ENCODE peak calls at places on chromosomes 16 and 17, in six cellular contexts. One of them, this sample, is unnamed. For H3K36me3, the result is how much of the 10 kb centered on the place peaks cover.

GRCh38 chr17:17535957-17536356 is 39.8 kb upstream of the RASD1 start:
- DNase-seq in IMR-90: peak
- DNase-seq in H1: no peak
- DNase-seq in GM12878: no peak
- DNase-seq in K562: no peak
- DNase-seq in HepG2: no peak
- DNase-seq in this sample: peak

GRCh38 chr17:37729905-37730304 is 15.0 kb downstream of the HNF1B start:
- DNase-seq in IMR-90: no peak
- DNase-seq in H1: no peak
- DNase-seq in GM12878: no peak
- DNase-seq in K562: no peak
- DNase-seq in HepG2: peak
- DNase-seq in this sample: no peak

GRCh38 chr16:11698271-11698689 is 30.0 kb downstream of the SNN start:
- DNase-seq in IMR-90: peak
- DNase-seq in H1: no peak
- DNase-seq in GM12878: no peak
- DNase-seq in K562: no peak
- DNase-seq in HepG2: no peak
- DNase-seq in this sample: no peak

GRCh38 chr17:43945074-43945824 is 3.0 kb upstream of the PPY start:
- DNase-seq in IMR-90: peak
- DNase-seq in H1: no peak
- DNase-seq in GM12878: no peak
- DNase-seq in K562: no peak
- DNase-seq in HepG2: no peak
- DNase-seq in this sample: no peak

GRCh38 chr16:397135-397661 is at the start of gene NME4:
- DNase-seq in IMR-90: no peak
- DNase-seq in H1: peak
- DNase-seq in GM12878: no peak
- DNase-seq in K562: peak
- DNase-seq in HepG2: no peak
- DNase-seq in this sample: peak

GRCh38 chr17:75625813-75626486 is 7.3 kb upstream of the SMIM5 start:
- DNase-seq in IMR-90: peak
- DNase-seq in H1: peak
- DNase-seq in GM12878: no peak
- DNase-seq in K562: peak
- DNase-seq in HepG2: peak
- DNase-seq in this sample: peak

GRCh38 chr16:59905628-59906027 is 1171.5 kb upstream of the GOT2 start:
- DNase-seq in IMR-90: no peak
- DNase-seq in H1: no peak
- DNase-seq in GM12878: no peak
- DNase-seq in K562: no peak
- DNase-seq in HepG2: no peak
- DNase-seq in this sample: no peak

GRCh38 chr16:20901068-20901440 is 483 bp downstream of the LYRM1 start:
- DNase-seq in IMR-90: no peak
- DNase-seq in H1: no peak
- DNase-seq in GM12878: no peak
- DNase-seq in K562: no peak
- DNase-seq in HepG2: no peak
- DNase-seq in this sample: no peak

GRCh38 chr17:55233840-55234239 is 30.9 kb upstream of the HLF start:
- DNase-seq in IMR-90: no peak
- DNase-seq in H1: no peak
- DNase-seq in GM12878: no peak
- DNase-seq in K562: no peak
- DNase-seq in HepG2: no peak
- DNase-seq in this sample: no peak

GRCh38 chr17:28466521-28467048 is 6.9 kb upstream of the SLC13A2 start:
- DNase-seq in IMR-90: no peak
- DNase-seq in H1: peak
- DNase-seq in GM12878: no peak
- DNase-seq in K562: peak
- DNase-seq in HepG2: no peak
- DNase-seq in this sample: peak

GRCh38 chr17:42979511-42980273 is at the start of gene PTGES3L:
- DNase-seq in IMR-90: peak
- DNase-seq in H1: peak
- DNase-seq in GM12878: no peak
- DNase-seq in K562: peak
- DNase-seq in HepG2: peak
- DNase-seq in this sample: peak

GRCh38 chr17:7029659-7030058 is 6.2 kb upstream of the SLC16A13 start:
- DNase-seq in IMR-90: no peak
- DNase-seq in H1: no peak
- DNase-seq in GM12878: no peak
- DNase-seq in K562: no peak
- DNase-seq in HepG2: no peak
- DNase-seq in this sample: no peak

GRCh38 chr17:62652251-62653001 is 25.0 kb downstream of the MRC2 start:
- DNase-seq in IMR-90: peak
- DNase-seq in H1: peak
- DNase-seq in GM12878: no peak
- DNase-seq in K562: no peak
- DNase-seq in HepG2: no peak
- DNase-seq in this sample: peak

GRCh38 chr16:7849891-7850290 is 517.2 kb downstream of the RBFOX1 start:
- DNase-seq in IMR-90: no peak
- DNase-seq in H1: no peak
- DNase-seq in GM12878: no peak
- DNase-seq in K562: no peak
- DNase-seq in HepG2: no peak
- DNase-seq in this sample: no peak

GRCh38 chr17:82003411-82004381 is 19.0 kb downstream of the CENPX start:
- DNase-seq in IMR-90: peak
- DNase-seq in H1: peak
- DNase-seq in GM12878: no peak
- DNase-seq in K562: no peak
- DNase-seq in HepG2: peak
- DNase-seq in this sample: no peak

GRCh38 chr17:50102164-50102991 is 7.2 kb downstream of the PDK2 start:
- DNase-seq in IMR-90: no peak
- DNase-seq in H1: no peak
- DNase-seq in GM12878: no peak
- DNase-seq in K562: no peak
- DNase-seq in HepG2: peak
- DNase-seq in this sample: peak

GRCh38 chr17:13437966-13438779 is 163.6 kb downstream of the HS3ST3A1 start:
- DNase-seq in IMR-90: no peak
- DNase-seq in H1: no peak
- DNase-seq in GM12878: no peak
- DNase-seq in K562: no peak
- DNase-seq in HepG2: peak
- DNase-seq in this sample: no peak

DNA sequence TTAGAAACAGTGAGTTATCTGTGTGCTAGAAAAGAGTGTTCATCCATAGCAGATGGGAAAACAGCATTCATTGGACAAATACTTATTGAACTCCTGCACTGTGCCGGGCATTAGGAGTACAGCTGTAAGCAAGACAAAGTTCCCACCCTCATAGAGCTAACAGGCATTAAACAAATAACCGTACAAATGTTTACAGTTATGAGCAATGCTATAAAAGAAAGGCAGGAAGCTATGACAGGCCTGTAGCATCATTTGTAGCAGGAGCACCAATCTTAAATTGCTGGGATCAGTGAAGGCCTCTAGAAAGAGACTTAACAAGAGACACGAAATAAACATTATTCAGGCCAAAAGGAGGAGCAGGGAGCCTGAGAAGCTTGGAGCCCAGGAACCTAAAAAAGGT is 15.6 kb downstream of the SDR42E1 start:
- DNase-seq in IMR-90: peak
- DNase-seq in H1: no peak
- DNase-seq in GM12878: no peak
- DNase-seq in K562: no peak
- DNase-seq in HepG2: no peak
- DNase-seq in this sample: no peak
- TF ChIP-seq RFX5 in IMR-90: no peak
- TF ChIP-seq RFX5 in H1: no peak
- TF ChIP-seq RFX5 in GM12878: no peak
- TF ChIP-seq RFX5 in K562: no peak
- TF ChIP-seq RFX5 in HepG2: no peak
- TF ChIP-seq RFX5 in this sample: no peak

DNA sequence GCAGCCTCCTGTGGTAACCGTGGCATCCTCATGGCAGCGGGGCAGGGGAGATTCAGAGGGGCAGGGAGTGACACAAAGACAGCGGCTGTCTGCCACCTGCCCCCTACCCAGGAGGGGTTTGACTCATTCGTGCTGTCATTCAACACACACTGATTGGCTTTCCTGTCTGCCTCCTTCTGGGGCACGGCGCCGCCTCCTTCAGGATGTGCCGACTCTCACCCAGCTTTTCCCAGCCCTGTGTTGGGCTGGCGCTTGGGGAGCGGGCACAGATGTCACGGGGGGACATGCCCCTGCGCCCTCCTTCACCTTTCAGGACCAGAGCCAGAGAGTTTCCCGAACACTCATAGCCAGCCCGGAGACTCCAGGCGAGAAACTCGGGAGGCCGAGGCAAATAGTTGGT is 121.0 kb downstream of the CMIP start:
- DNase-seq in IMR-90: no peak
- DNase-seq in H1: no peak
- DNase-seq in GM12878: no peak
- DNase-seq in K562: no peak
- DNase-seq in HepG2: no peak
- DNase-seq in this sample: no peak
- H3K36me3 ChIP-seq in IMR-90: under half
- H3K36me3 ChIP-seq in H1: under half
- H3K36me3 ChIP-seq in GM12878: under half
- H3K36me3 ChIP-seq in K562: under half
- H3K36me3 ChIP-seq in HepG2: under half
- H3K36me3 ChIP-seq in this sample: under half

GRCh38 chr17:57955183-57955952 is at the start of gene CUEDC1:
- DNase-seq in IMR-90: peak
- DNase-seq in H1: peak
- DNase-seq in GM12878: no peak
- DNase-seq in K562: peak
- DNase-seq in HepG2: no peak
- DNase-seq in this sample: peak

GRCh38 chr17:57956311-57957119 is 1.3 kb upstream of the CUEDC1 start:
- DNase-seq in IMR-90: no peak
- DNase-seq in H1: peak
- DNase-seq in GM12878: peak
- DNase-seq in K562: no peak
- DNase-seq in HepG2: no peak
- DNase-seq in this sample: peak

GRCh38 chr17:57953219-57953618 is 2.0 kb downstream of the CUEDC1 start:
- DNase-seq in IMR-90: no peak
- DNase-seq in H1: no peak
- DNase-seq in GM12878: no peak
- DNase-seq in K562: no peak
- DNase-seq in HepG2: peak
- DNase-seq in this sample: no peak

GRCh38 chr17:57953703-57954420 is 1.4 kb downstream of the CUEDC1 start:
- DNase-seq in IMR-90: no peak
- DNase-seq in H1: no peak
- DNase-seq in GM12878: no peak
- DNase-seq in K562: no peak
- DNase-seq in HepG2: no peak
- DNase-seq in this sample: no peak

DNA sequence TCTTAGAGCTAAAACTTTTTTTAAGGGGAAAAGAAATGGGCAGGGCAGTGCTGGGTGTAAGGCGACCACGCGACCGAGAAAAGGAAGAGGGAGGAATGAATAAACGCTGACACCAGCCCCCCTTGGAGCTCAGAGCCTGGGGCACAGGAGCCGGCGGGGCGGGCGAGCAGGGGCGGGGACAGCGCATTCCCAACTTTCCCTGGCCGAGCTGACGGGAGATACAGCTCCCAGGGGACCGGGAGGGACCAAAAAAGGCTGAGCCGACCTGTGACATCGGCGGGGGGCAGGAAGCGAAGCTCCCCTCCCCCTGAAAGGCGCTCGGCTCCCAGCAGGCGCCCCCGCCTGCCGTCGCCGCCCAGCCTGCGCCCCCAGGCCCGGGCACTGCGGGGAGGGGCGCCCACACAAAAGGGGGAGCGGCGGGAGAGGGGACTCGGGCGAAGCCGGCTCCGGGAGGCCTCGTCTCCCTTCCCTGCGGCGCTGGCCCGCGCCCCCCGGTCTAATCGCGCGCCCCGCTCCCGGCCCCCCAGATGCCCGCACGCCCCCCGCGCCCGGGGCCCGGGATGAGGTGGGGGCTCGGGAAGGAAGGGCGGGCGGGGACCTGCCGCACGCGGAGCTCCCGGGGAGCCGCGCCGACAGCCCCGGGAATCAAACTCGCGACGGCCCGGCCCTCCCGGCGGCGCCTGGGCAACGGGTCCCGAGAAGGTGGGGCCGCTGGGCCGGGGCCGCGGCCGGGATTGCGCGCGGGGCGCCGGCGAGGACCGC is 610 bp downstream of the CUEDC1 start:
- DNase-seq in IMR-90: peak
- DNase-seq in H1: peak
- DNase-seq in GM12878: no peak
- DNase-seq in K562: no peak
- DNase-seq in HepG2: no peak
- DNase-seq in this sample: peak
- TF ChIP-seq RFX5 in IMR-90: no peak
- TF ChIP-seq RFX5 in H1: no peak
- TF ChIP-seq RFX5 in GM12878: no peak
- TF ChIP-seq RFX5 in K562: no peak
- TF ChIP-seq RFX5 in HepG2: no peak
- TF ChIP-seq RFX5 in this sample: no peak

GRCh38 chr17:30172560-30172959 is 55.9 kb downstream of the NSRP1 start:
- DNase-seq in IMR-90: no peak
- DNase-seq in H1: no peak
- DNase-seq in GM12878: no peak
- DNase-seq in K562: no peak
- DNase-seq in HepG2: no peak
- DNase-seq in this sample: no peak
- H3K36me3 ChIP-seq in IMR-90: under half
- H3K36me3 ChIP-seq in H1: under half
- H3K36me3 ChIP-seq in GM12878: under half
- H3K36me3 ChIP-seq in K562: half or more
- H3K36me3 ChIP-seq in HepG2: under half
- H3K36me3 ChIP-seq in this sample: under half

DNA sequence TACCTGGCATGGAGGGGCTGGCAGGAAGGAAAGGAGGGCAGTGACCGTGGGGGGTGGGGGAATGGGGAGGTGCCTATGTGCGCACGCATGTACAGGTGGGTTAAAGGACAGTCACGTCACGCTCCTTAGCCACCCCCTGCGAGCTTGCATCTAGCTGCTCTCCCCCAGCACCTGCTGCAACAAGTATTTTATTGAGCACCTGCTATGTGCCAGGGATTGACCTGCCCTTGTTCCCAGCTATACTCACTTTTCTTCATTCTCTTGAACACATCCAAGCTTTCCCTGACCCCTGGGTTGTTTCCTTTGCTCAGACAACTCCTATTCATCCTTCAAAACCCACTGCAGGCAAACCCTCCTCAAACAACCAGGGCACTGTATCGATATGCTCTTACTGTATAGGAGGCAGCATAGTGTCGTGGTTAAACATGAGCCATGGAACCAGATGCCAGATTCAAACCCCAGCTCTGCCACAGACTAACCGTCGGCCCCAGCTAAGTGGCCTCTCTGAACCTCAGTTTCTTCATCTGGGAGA is 155.2 kb upstream of the CIBAR2 start:
- DNase-seq in IMR-90: no peak
- DNase-seq in H1: no peak
- DNase-seq in GM12878: no peak
- DNase-seq in K562: no peak
- DNase-seq in HepG2: no peak
- DNase-seq in this sample: no peak
- TF ChIP-seq RFX5 in IMR-90: no peak
- TF ChIP-seq RFX5 in H1: no peak
- TF ChIP-seq RFX5 in GM12878: no peak
- TF ChIP-seq RFX5 in K562: no peak
- TF ChIP-seq RFX5 in HepG2: no peak
- TF ChIP-seq RFX5 in this sample: no peak